ENCODE peak calls at places on chromosome X, in five cellular contexts. Q, F, I, V and G are unnamed samples.
A peak's percentile ranks its signal among the peaks of the same experiment; 100 is the strongest.

GRCh38 chrX:65596270-65596669 is 61.7 kb upstream of the LAS1L start:
- DNase-seq in Q (no peak), F (peak; percentile 49), I (no peak), V (no peak), G (peak; percentile 75)

GRCh38 chrX:39261446-39262147 is 460.3 kb downstream of the MID1IP1 start:
- DNase-seq in Q (no peak), F (no peak), I (peak; percentile 4), V (no peak), G (peak; percentile 33)

GRCh38 chrX:74259879-74260491 is 44.0 kb upstream of the ZCCHC13 start:
- DNase-seq in Q (peak; percentile 95), F (no peak), I (no peak), V (peak; percentile 82), G (no peak)

GRCh38 chrX:41478397-41478911 is 31.3 kb downstream of the NYX start:
- DNase-seq in Q (no peak), F (no peak), I (no peak), V (no peak), G (no peak)

GRCh38 chrX:54885740-54886139 is 34.9 kb upstream of the TRO start:
- DNase-seq in Q (no peak), F (no peak), I (no peak), V (no peak), G (no peak)

GRCh38 chrX:48511561-48511960 is 2.8 kb downstream of the PORCN start:
- DNase-seq in Q (no peak), F (no peak), I (no peak), V (no peak), G (peak; percentile 41)

GRCh38 chrX:42490111-42490510 is 287.9 kb downstream of the PPP1R2C start:
- DNase-seq in Q (no peak), F (no peak), I (no peak), V (no peak), G (no peak)

GRCh38 chrX:123822965-123823364 is 36.9 kb upstream of the XIAP start:
- DNase-seq in Q (no peak), F (no peak), I (no peak), V (no peak), G (no peak)

GRCh38 chrX:3811331-3812311 is 98.2 kb upstream of the PRKX start:
- DNase-seq in Q (no peak), F (peak; percentile 58), I (no peak), V (no peak), G (peak; percentile 60)

DNA sequence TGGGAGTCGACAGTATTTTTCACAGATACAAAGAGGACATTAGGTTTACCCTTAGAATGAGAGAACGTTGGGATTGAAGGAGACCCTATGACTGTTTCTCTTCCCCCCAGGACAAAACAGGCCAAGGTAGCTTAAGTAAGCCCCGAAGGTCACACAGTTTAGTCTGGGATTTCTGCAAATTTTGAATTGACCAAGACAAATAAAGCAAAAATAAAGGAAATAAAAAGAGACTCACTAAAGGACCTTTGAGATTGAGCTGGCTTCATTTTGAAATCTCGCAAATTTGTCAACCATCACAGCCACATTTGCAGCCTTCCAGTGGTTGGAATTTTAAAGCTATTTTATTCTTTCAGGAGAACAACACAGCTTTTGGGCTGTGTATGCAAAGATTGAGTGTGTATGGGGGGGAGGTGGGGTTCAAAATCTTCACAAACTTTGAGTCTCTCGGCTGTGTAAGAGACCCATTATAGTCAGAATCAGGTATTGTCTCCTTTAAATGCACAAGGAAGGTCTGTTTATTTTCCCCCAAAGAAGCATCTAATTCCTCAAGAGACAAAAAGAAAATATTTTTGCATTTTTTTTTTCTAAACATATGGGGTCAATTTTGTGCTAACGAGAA is 4.2 kb downstream of the TMSB4X start:
- DNase-seq in Q (no peak), F (no peak), I (no peak), V (no peak), G (no peak)
- H2BK15ac ChIP-seq in Q (no peak overlapping the region), F (peak overlapping the region; percentile 62), I (no peak overlapping the region), V (no peak overlapping the region), G (no peak overlapping the region)

DNA sequence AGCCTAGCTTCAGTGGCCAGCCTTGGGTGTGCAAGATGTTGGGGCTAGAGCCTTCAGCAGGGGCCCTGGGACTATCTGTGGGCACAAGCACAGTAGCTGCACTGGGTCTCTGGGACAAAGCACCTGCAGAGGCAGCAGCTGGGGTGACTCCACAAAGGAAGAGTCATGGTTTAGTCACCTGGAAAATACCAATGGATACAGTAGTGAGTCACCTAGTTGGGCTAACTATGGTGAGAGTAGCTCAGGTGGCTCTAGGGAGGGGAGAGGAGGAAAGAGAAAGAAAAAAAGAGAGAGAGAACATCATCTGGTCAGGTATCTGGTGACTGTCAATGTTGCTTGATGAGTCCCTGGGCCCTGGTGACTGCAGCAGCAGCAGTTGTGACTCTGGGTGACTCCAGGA is 72.9 kb upstream of the SPIN4 start:
- DNase-seq in Q (no peak), F (no peak), I (no peak), V (no peak), G (no peak)
- H3K4me1 ChIP-seq in Q (no peaks in the 10 kb centered on the region), F (no peaks in the 10 kb centered on the region), I (no peaks in the 10 kb centered on the region), V (no peaks in the 10 kb centered on the region), G (no peaks in the 10 kb centered on the region)

DNA sequence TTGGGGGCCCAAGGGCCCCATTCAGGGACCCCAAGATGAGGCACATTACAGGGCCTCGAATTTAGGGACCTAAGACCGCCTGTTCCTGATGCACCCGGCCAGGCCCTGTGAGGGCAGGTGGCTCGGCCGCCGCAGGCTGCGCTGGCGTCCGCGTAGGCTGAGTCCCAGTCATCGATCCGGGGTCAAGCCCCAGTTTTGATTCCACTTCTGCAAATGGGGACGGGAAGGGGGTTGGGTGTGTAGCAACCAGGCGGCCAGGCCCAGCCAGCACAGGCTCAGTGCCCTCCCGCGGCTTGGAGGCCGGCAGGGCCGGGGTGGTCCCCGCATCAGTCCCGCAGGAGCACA is 327 bp downstream of the PNPLA4 start:
- DNase-seq in Q (no peak), F (no peak), I (no peak), V (no peak), G (no peak)
- H3K14ac ChIP-seq in Q (peak overlapping the region; percentile 79), F (no peak overlapping the region), I (no peak overlapping the region), V (no peak overlapping the region), G (no peak overlapping the region)

GRCh38 chrX:120308959-120309872 is 2.0 kb downstream of the TMEM255A start:
- DNase-seq in Q (peak; percentile 81), F (peak; percentile 14), I (peak; percentile 54), V (no peak), G (peak; percentile 47)

GRCh38 chrX:120311632-120312000 is 355 bp upstream of the TMEM255A start:
- DNase-seq in Q (no peak), F (no peak), I (no peak), V (no peak), G (no peak)

GRCh38 chrX:120308558-120308957 is 2.7 kb downstream of the TMEM255A start:
- DNase-seq in Q (peak; percentile 79), F (no peak), I (peak; percentile 53), V (peak; percentile 36), G (no peak)

GRCh38 chrX:120310861-120311631 is at the start of gene TMEM255A:
- DNase-seq in Q (peak; percentile 61), F (no peak), I (peak; percentile 18), V (no peak), G (no peak)

DNA sequence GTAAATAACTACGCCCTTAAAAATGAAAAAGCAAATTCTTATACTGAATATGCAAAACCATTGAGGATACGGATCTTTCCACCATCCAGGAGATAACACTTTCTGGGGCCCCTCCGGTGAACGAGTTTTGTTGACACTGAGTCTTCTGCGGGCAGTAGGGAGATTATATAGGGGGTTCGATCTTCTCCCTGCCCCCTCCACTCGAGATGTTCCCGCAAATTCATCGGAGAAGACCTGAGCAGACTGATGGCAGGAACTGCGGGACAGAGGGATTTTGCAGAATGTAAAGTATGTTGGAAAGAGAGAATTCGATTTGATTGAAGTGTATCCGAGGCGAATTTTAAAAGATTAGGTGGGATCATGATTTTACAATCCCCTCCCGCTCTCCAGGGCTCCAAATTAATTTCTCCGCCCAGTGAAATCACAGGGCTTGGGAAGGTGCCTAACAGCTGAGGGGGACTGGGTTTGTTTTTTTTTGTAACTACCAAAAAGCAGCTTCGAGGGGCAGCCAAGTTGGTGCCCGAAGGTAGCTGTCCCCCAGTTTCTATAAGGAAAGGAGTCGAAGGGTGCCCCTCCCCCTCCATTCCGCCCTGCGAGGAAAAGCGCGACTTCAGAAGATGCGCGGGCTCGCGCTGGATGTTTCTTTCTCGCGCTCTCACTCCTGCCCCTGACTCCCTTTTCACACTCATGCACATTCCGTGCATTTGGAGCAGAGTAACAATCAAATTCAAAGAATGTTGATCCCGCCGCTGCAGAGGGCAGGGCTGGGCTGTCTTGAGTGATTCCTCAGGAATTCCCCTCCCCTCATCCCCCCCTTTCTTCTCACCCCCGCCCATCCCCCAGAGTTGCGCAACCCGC is 1.2 kb downstream of the TMEM255A start:
- DNase-seq in Q (peak; percentile 31), F (no peak), I (peak; percentile 26), V (no peak), G (no peak)
- H2BK15ac ChIP-seq in Q (no peak overlapping the region), F (no peak overlapping the region), I (no peak overlapping the region), V (no peak overlapping the region), G (no peak overlapping the region)

DNA sequence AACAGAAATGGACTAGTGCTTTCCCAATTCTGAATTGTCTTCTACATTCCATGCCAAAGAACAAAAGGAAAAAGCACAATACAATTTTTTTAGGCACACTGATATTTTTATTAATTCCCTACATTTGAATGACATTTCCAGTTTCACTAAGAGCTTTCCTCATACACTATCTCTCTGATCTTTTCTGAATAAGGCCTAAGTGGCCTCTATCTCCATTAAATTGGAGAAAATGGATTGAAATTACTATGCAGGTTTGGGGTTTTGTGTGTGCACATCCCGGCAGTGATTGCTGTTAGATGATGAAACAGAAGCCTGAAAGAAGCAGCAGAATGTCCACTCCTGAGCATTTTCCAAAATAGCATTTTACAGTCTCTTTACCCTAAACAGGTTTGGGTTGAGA is 104.0 kb downstream of the ATP11C start:
- DNase-seq in Q (no peak), F (no peak), I (no peak), V (no peak), G (no peak)
- H3K4me1 ChIP-seq in Q (peaks cover 10% of the 10 kb centered on the region), F (peaks cover 9% of the 10 kb centered on the region), I (peaks cover 1% of the 10 kb centered on the region), V (peaks cover 9% of the 10 kb centered on the region), G (peaks cover 1% of the 10 kb centered on the region)

DNA sequence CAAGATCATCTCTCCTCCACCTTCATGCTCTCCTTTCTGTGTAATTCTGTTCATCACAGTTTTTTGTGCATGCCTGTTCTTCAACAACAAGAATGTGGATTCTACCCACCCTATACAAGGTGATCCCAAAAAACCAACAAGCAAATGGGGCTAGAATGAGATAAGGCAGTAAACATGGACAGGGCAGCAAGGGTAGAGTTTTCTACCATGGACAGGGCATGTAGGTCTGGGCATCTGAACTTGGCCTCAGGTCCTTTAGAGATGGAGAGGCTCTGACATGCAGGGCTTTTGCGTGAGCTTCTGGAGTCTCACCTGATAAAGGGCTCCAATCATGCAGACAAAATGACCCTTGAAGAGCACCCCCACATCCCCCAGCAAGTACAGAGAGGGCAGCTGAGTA is 36.4 kb downstream of the MAP7D2 start:
- DNase-seq in Q (no peak), F (no peak), I (no peak), V (no peak), G (no peak)
- H3K14ac ChIP-seq in Q (no peak overlapping the region), F (no peak overlapping the region), I (no peak overlapping the region), V (no peak overlapping the region), G (no peak overlapping the region)

GRCh38 chrX:71282514-71283408 is 674 bp upstream of the NONO start:
- DNase-seq in Q (no peak), F (peak; percentile 45), I (peak; percentile 6), V (no peak), G (no peak)
- H2BK15ac ChIP-seq in Q (no peak overlapping the region), F (peak overlapping the region; percentile 67), I (no peak overlapping the region), V (no peak overlapping the region), G (no peak overlapping the region)

DNA sequence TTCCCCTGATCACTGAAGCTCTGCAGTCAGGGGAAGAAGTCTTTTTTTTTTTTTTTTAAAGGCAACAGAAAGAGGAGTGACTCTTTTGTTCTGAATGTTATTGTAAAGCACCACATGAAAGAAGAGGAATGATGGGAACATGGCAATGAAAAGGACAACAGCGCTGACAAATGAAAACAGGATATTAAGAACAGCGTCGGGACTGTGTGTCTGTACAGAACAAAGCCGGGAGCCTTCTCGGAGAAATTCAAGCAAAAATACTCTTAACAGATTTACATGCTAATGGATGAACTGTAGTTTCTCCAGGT is 40.7 kb downstream of the MID1 start:
- DNase-seq in Q (no peak), F (peak; percentile 37), I (no peak), V (no peak), G (peak; percentile 24)
- H3K4me1 ChIP-seq in Q (peaks cover 7% of the 10 kb centered on the region), F (peaks cover 7% of the 10 kb centered on the region), I (no peaks in the 10 kb centered on the region), V (no peaks in the 10 kb centered on the region), G (peaks cover 3% of the 10 kb centered on the region)